ENCODE peak calls at places on chromosomes 5 and 9, in nine cellular contexts. V is suprapubic skin, M is NB4, B is spleen, E is A549, O is adrenal gland, G is Peyer's patch, T is body of pancreas, S is HCT116. R is an unnamed sample.

GRCh38 chr9:37574996-37575395 is 1.2 kb downstream of the FBXO10 start:
- DNase-seq in B (no peak), M (no peak), O (no peak), S (no peak), E (no peak), G (no peak), T (no peak), V (no peak), R (no peak)

GRCh38 chr5:114223866-114224265 is 138.0 kb upstream of the KCNN2 start:
- DNase-seq in E (no peak), V (no peak), T (peak), B (no peak), M (peak), O (no peak), S (peak), G (no peak), R (no peak)

GRCh38 chr9:132209263-132209662 is 47.4 kb downstream of the NTNG2 start:
- DNase-seq in S (no peak), T (no peak), V (no peak), E (no peak), M (no peak), B (no peak), O (no peak), G (no peak), R (no peak)

GRCh38 chr5:90201923-90202322 is 207.6 kb downstream of the CETN3 start:
- DNase-seq in B (no peak), E (no peak), S (peak), O (no peak), G (no peak), V (no peak), T (no peak), M (no peak), R (no peak)

GRCh38 chr5:43007246-43007910 is 32.7 kb downstream of the ANXA2R start:
- DNase-seq in E (peak), G (peak), V (peak), S (no peak), M (peak), O (peak), T (peak), B (peak), R (peak)

GRCh38 chr9:96618209-96619108 is 1.2 kb downstream of the CDC14B start:
- DNase-seq in T (peak), M (peak), S (no peak), G (peak), B (no peak), O (peak), V (peak), E (peak), R (no peak)

GRCh38 chr9:19122490-19123042 is 4.7 kb downstream of the PLIN2 start:
- DNase-seq in T (no peak), O (no peak), S (no peak), V (no peak), G (no peak), M (no peak), B (no peak), E (no peak), R (no peak)

GRCh38 chr9:89598926-89599325 is 5.9 kb upstream of the GADD45G start:
- DNase-seq in M (no peak), G (peak), O (no peak), E (no peak), T (no peak), V (no peak), S (no peak), B (no peak), R (peak)

GRCh38 chr5:172837640-172838039 is 3.6 kb downstream of the ERGIC1 start:
- DNase-seq in G (peak), V (no peak), T (peak), E (no peak), S (no peak), M (no peak), O (peak), B (peak), R (no peak)

GRCh38 chr5:53490747-53491146 is 10.3 kb downstream of the FST start:
- DNase-seq in B (no peak), T (no peak), O (no peak), G (no peak), S (no peak), V (no peak), E (no peak), M (no peak), R (no peak)

GRCh38 chr9:73149371-73150067 is 2.1 kb upstream of the ANXA1 start:
- DNase-seq in M (peak), T (no peak), G (no peak), S (peak), O (peak), B (no peak), V (no peak), E (peak), R (no peak)

GRCh38 chr5:88786789-88787188 is 96.2 kb downstream of the MEF2C start:
- DNase-seq in S (no peak), O (no peak), M (no peak), E (no peak), V (no peak), B (no peak), G (no peak), T (no peak), R (no peak)

GRCh38 chr9:137054932-137055384 is 1.1 kb upstream of the ENTPD2 start:
- DNase-seq in O (no peak), V (no peak), T (no peak), E (no peak), B (no peak), S (no peak), M (no peak), G (peak), R (no peak)

GRCh38 chr5:98927242-98927987 is 1.4 kb downstream of the CHD1 start:
- DNase-seq in S (no peak), E (peak), M (peak), T (peak), O (peak), B (peak), G (no peak), V (no peak), R (peak)

GRCh38 chr5:77935516-77936364 is 159.6 kb upstream of the TBCA start:
- DNase-seq in G (no peak), S (no peak), O (no peak), V (no peak), B (no peak), E (no peak), T (peak), M (peak), R (no peak)

GRCh38 chr9:114513050-114513951 is 8.0 kb upstream of the WHRN start:
- DNase-seq in V (no peak), B (no peak), E (no peak), S (no peak), T (no peak), G (peak), O (no peak), M (no peak), R (no peak)

GRCh38 chr9:107638922-107639321 is 149.4 kb upstream of the KLF4 start:
- DNase-seq in E (no peak), G (peak), B (no peak), M (peak), T (peak), V (peak), O (peak), S (no peak), R (peak)

GRCh38 chr5:159682623-159683022 is 233.7 kb upstream of the ADRA1B start:
- DNase-seq in E (no peak), O (no peak), M (peak), G (no peak), S (peak), V (no peak), T (no peak), B (no peak), R (no peak)

GRCh38 chr9:101121836-101122399 is 93.4 kb downstream of the PLPPR1 start:
- DNase-seq in B (no peak), T (no peak), M (no peak), V (no peak), S (no peak), O (no peak), G (no peak), E (no peak), R (no peak)

GRCh38 chr5:6649186-6649585 is 15.9 kb downstream of the SRD5A1 start:
- DNase-seq in O (no peak), S (no peak), V (no peak), T (no peak), M (peak), B (no peak), E (no peak), G (no peak), R (no peak)

GRCh38 chr9:86591472-86591871 is 237.3 kb upstream of the TUT7 start:
- DNase-seq in M (no peak), B (no peak), V (no peak), T (no peak), G (no peak), S (no peak), O (no peak), E (no peak), R (no peak)

GRCh38 chr5:151156732-151157402 is 712 bp downstream of the ANXA6 start:
- DNase-seq in O (peak), M (peak), V (no peak), E (no peak), B (peak), G (no peak), T (no peak), S (no peak), R (no peak)

GRCh38 chr9:71767421-71768321 is 642 bp downstream of the CEMIP2 start:
- DNase-seq in O (peak), T (peak), G (peak), S (no peak), M (no peak), B (peak), V (peak), E (no peak), R (peak)

GRCh38 chr9:121819511-121820231 is 168.2 kb downstream of the DAB2IP start:
- DNase-seq in E (no peak), B (no peak), G (no peak), O (no peak), M (peak), V (no peak), T (no peak), S (no peak), R (no peak)

GRCh38 chr5:137300411-137301240 is 198.5 kb downstream of the SPOCK1 start:
- DNase-seq in T (peak), M (no peak), V (no peak), G (no peak), O (peak), S (no peak), E (no peak), B (no peak), R (no peak)

GRCh38 chr9:77951369-77951768 is 80.2 kb downstream of the GNAQ start:
- DNase-seq in T (no peak), B (no peak), S (no peak), G (no peak), V (no peak), E (no peak), O (no peak), M (no peak), R (no peak)

GRCh38 chr5:17379188-17379951 is 118.7 kb upstream of the TAF11L2 start:
- DNase-seq in E (no peak), B (no peak), V (no peak), T (no peak), G (no peak), M (no peak), O (no peak), S (no peak), R (no peak)

GRCh38 chr9:80175286-80175906 is 603.6 kb downstream of the TLE4 start:
- DNase-seq in E (peak), B (no peak), M (peak), V (no peak), G (no peak), S (peak), O (peak), T (peak), R (no peak)

GRCh38 chr9:14119694-14120514 is 194.0 kb downstream of the NFIB start:
- DNase-seq in E (no peak), G (no peak), S (no peak), M (no peak), O (no peak), T (no peak), V (no peak), B (no peak), R (no peak)

GRCh38 chr9:114538241-114538640 is 33.0 kb upstream of the WHRN start:
- DNase-seq in O (no peak), S (peak), M (peak), G (peak), E (no peak), V (no peak), B (peak), T (no peak), R (no peak)

GRCh38 chr5:127229185-127229889 is 61.3 kb upstream of the MEGF10 start:
- DNase-seq in O (peak), M (peak), B (peak), T (peak), S (no peak), G (peak), V (peak), E (peak), R (peak)

GRCh38 chr5:76074487-76074886 is 8.7 kb upstream of the SV2C start:
- DNase-seq in M (peak), V (no peak), T (peak), O (no peak), G (no peak), B (no peak), S (no peak), E (no peak), R (no peak)

GRCh38 chr5:135313405-135313804 is 85.6 kb downstream of the MACROH2A1 start:
- DNase-seq in S (no peak), V (no peak), M (no peak), B (no peak), T (no peak), O (no peak), E (no peak), G (no peak), R (no peak)

GRCh38 chr5:31936699-31937098 is 237.4 kb downstream of the GOLPH3 start:
- DNase-seq in T (no peak), G (no peak), S (no peak), O (no peak), V (no peak), B (no peak), E (no peak), M (no peak), R (peak)

GRCh38 chr9:37747271-37747753 is 6.3 kb upstream of the TRMT10B start:
- DNase-seq in E (peak), T (peak), V (no peak), B (no peak), S (peak), O (peak), G (peak), M (peak), R (peak)

GRCh38 chr5:1792842-1793266 is 6.8 kb downstream of the MRPL36 start:
- DNase-seq in V (peak), M (peak), T (no peak), G (no peak), E (no peak), B (peak), S (no peak), O (no peak), R (no peak)

DNA sequence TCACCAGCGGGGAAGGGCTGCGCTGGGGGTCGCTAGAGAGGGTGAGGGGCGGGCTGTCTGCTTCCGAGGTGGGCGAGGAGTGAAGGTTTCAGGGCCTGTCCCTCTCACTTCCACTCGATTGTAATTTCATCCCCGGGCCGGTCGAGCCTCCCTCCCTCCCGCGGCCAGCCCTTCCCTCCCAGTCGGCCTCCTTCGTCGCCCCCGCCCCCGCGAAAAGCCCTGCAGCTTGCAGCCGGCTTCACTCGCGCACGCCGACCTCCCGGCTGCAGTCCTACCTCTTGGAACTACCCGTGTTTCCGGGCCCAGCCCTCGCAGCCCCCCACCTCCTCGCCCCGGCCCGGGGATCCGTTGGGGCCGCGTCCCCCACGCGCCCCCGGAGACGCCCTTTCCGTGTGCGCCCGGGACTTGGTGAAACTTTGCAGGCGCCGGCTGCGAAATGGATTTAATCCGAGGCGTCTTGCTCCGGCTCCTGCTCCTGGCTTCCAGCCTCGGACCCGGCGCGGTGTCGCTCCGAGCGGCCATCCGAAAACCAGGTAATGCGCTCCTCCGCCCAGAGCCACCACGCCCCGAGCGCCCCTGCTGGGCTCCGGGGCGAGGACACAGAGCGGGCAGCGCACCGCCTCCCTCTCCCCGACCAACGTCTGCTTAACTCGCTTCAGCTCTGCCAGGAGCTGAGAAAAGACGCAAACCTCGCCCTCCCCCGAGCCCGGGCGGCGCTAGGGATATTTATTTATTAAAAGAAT is at the start of gene EGFLAM:
- DNase-seq in V (no peak), E (peak), G (no peak), O (peak), S (no peak), T (peak), M (peak), B (no peak), R (no peak)
- TF ChIP-seq CTCF in V (no peak), E (no peak), G (no peak), O (peak), S (no peak), T (peak), M (no peak), B (no peak), R (peak)

GRCh38 chr9:3528466-3528865 is 2.7 kb upstream of the RFX3 start:
- DNase-seq in T (no peak), S (no peak), M (peak), V (no peak), B (no peak), O (no peak), G (no peak), E (no peak), R (no peak)
- TF ChIP-seq POLR2A in T (no peak), S (no peak), M (peak), V (no peak), B (no peak), O (no peak), G (no peak), E (no peak), R (no peak)

GRCh38 chr5:108659531-108659930 is 88.2 kb upstream of the FER start:
- DNase-seq in V (no peak), T (no peak), E (no peak), B (no peak), O (no peak), S (no peak), G (no peak), M (no peak), R (no peak)
- H3K4me3 ChIP-seq in V (no peak), T (no peak), E (no peak), B (no peak), O (no peak), S (no peak), G (no peak), M (no peak), R (no peak)

GRCh38 chr5:154385236-154385512 is 60.6 kb upstream of the SAP30L start:
- DNase-seq in O (no peak), G (no peak), V (no peak), T (peak), B (peak), S (no peak), M (no peak), E (no peak), R (no peak)
- TF ChIP-seq CTCF in O (no peak), G (no peak), V (no peak), T (no peak), B (no peak), S (no peak), M (no peak), E (no peak), R (no peak)

GRCh38 chr5:163571755-163572154 is 66.3 kb downstream of the MAT2B start:
- DNase-seq in E (no peak), M (no peak), V (no peak), O (no peak), T (no peak), G (no peak), B (no peak), S (no peak), R (no peak)
- TF ChIP-seq POLR2A in E (no peak), M (no peak), V (no peak), O (no peak), T (no peak), G (no peak), B (no peak), S (no peak), R (no peak)

GRCh38 chr5:139659673-139660072 is 11.5 kb downstream of the CXXC5 start:
- DNase-seq in M (no peak), S (no peak), E (no peak), B (no peak), G (no peak), V (no peak), O (no peak), T (no peak), R (no peak)

GRCh38 chr5:139662617-139663016 is 14.5 kb downstream of the CXXC5 start:
- DNase-seq in G (no peak), S (no peak), T (peak), O (no peak), B (no peak), M (no peak), V (no peak), E (no peak), R (no peak)

GRCh38 chr5:139660105-139660915 is 12.2 kb downstream of the CXXC5 start:
- DNase-seq in S (no peak), O (peak), E (no peak), T (peak), V (no peak), M (peak), B (peak), G (peak), R (peak)

GRCh38 chr5:139663207-139663606 is 15.1 kb downstream of the CXXC5 start:
- DNase-seq in M (no peak), E (no peak), O (no peak), S (no peak), V (no peak), T (no peak), B (no peak), G (no peak), R (no peak)

DNA sequence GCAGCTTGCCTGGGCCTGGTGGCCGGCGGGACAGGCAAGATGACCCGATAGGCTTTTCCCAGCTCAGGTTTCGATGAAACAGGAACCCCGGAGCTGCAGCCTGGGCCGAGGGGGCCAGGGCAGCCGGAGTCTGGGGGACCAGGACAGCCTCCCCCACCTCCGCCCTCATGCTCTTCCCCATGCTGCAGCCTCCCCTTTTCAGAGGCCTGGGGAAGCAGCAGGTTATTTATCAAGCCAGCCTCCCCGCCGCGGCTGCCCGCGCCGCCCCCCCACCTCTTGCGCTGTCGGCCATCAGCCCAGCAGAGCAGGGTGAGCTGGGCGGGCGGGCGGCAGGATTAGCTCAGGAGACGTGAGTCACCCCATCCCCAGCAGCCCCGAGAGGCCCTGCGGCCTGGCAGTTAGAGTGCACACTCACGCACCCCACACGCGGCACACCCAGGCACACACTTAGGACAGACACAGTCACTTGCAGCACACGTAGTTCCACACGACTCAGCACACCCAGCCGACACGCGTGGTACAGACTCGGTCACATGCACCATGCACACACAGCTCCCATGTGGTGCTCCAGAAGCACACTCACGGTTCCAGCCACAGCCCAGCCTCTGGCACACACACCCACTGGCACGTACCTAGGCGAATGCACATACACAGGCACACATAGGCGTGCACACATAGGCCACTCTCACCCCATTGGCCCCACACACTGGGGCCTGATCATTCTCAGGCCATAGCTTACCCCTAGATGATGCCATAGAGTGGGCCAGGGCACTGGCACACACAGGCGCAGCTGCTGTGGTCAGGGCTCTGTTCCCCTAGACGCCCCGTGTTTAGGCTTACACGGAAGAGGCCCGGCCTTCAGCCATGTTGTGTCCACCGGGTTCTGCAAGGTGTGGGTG is 13.0 kb downstream of the CXXC5 start:
- DNase-seq in G (no peak), O (peak), M (peak), T (peak), V (peak), E (no peak), S (peak), B (peak), R (peak)
- H3K4me3 ChIP-seq in G (peak), O (peak), M (peak), T (no peak), V (peak), E (peak), S (peak), B (no peak), R (peak)